ENCODE peak calls at places on chromosomes 5 and 9, in four cellular contexts. E is myocyte; A is ELF-1; L is activated T-helper 1 cell treated with anti-CD3 and anti-CD28 coated beads, Interleukin-12 subunit alpha, Interleukin-12 subunit beta, Interleukin-2, Interleukin-4 antibody, amounts not matched to agents 30 ng/mL and 10 ng/mL and 1 ng/mL, durations not matched to agents 14 hours and 24 hours and 36 hours. B is an unnamed sample.
A peak's percentile ranks its signal among the peaks of the same experiment; 100 is the strongest.

GRCh38 chr9:37362430-37362829 is 60.1 kb upstream of the GRHPR start:
- DNase-seq in E (no peak), A (no peak), L (no peak), B (no peak)

GRCh38 chr5:68315679-68316271 is 100.2 kb downstream of the PIK3R1 start:
- DNase-seq in E (peak; percentile 37), A (peak; percentile 26), L (peak; percentile 39), B (no peak)

GRCh38 chr9:91844170-91844569 is 105.9 kb downstream of the ROR2 start:
- DNase-seq in E (no peak), A (no peak), L (no peak), B (no peak)

GRCh38 chr5:180330810-180331646 is 22.1 kb downstream of the GFPT2 start:
- DNase-seq in E (peak; percentile 73), A (peak; percentile 87), L (no peak), B (no peak)

GRCh38 chr5:168059111-168059510 is 232.3 kb upstream of the WWC1 start:
- DNase-seq in E (no peak), A (no peak), L (no peak), B (no peak)

GRCh38 chr5:175855041-175855720 is 16.2 kb upstream of the CPLX2 start:
- DNase-seq in E (no peak), A (no peak), L (no peak), B (no peak)

GRCh38 chr5:146995878-146996277 is 117.3 kb upstream of the PPP2R2B start:
- DNase-seq in E (peak; percentile 2), A (no peak), L (no peak), B (no peak)

GRCh38 chr5:91212336-91213092 is 170.6 kb downstream of the ARRDC3 start:
- DNase-seq in E (peak; percentile 83), A (peak; percentile 12), L (no peak), B (no peak)

GRCh38 chr5:91598216-91598615 is 215.1 kb upstream of the ARRDC3 start:
- DNase-seq in E (peak; percentile 5), A (no peak), L (no peak), B (no peak)

GRCh38 chr9:87342743-87343142 is 154.9 kb upstream of the DAPK1 start:
- DNase-seq in E (peak; percentile 58), A (no peak), L (no peak), B (no peak)

GRCh38 chr5:43773032-43773830 is 170.3 kb downstream of the NNT start:
- DNase-seq in E (peak; percentile 26), A (no peak), L (no peak), B (no peak)

GRCh38 chr5:143055596-143056330 is 285.6 kb downstream of the ARHGAP26 start:
- DNase-seq in E (no peak), A (no peak), L (no peak), B (no peak)

GRCh38 chr5:9775339-9775738 is 145.2 kb upstream of the TAS2R1 start:
- DNase-seq in E (peak; percentile 13), A (no peak), L (no peak), B (no peak)

GRCh38 chr5:65483474-65484346 is 2.0 kb upstream of the ADAMTS6 start:
- DNase-seq in E (peak; percentile 75), A (no peak), L (no peak), B (peak; percentile 65)

GRCh38 chr5:38639377-38640011 is 83.0 kb upstream of the LIFR start:
- DNase-seq in E (no peak), A (no peak), L (no peak), B (no peak)

GRCh38 chr5:89156226-89156625 is 273.2 kb upstream of the MEF2C start:
- DNase-seq in E (no peak), A (no peak), L (no peak), B (no peak)

B was measured in neural progenitor cell.